ENCODE peak calls at places on chromosomes 13 and 19, in ten cellular contexts. Z, Y, F, M, O, C, X, V, A and H are unnamed samples. For H3K36me3, the result is how much of the 10 kb centered on the place peaks cover.

GRCh38 chr19:15101479-15102082 is 5.6 kb upstream of the SYDE1 start:
- DNase-seq in Z (no peak), Y (peak), F (peak), M (no peak), O (peak), C (no peak), X (peak), V (no peak), A (peak), H (no peak)

GRCh38 chr13:32445461-32445860 is 17.5 kb upstream of the N4BP2L1 start:
- DNase-seq in Z (no peak), Y (no peak), F (no peak), M (no peak), O (no peak), C (no peak), X (no peak), V (no peak), A (no peak), H (no peak)

GRCh38 chr13:42027286-42027685 is 21.2 kb upstream of the DGKH start:
- DNase-seq in Z (no peak), Y (no peak), F (no peak), M (no peak), O (no peak), C (no peak), X (no peak), V (no peak), A (no peak), H (no peak)

GRCh38 chr19:49017666-49018351 is 918 bp upstream of the LHB start:
- DNase-seq in Z (peak), Y (peak), F (peak), M (peak), O (peak), C (no peak), X (peak), V (peak), A (no peak), H (peak)

GRCh38 chr19:47026156-47026555 is 6.5 kb downstream of the NPAS1 start:
- DNase-seq in Z (no peak), Y (no peak), F (no peak), M (no peak), O (no peak), C (no peak), X (no peak), V (no peak), A (no peak), H (no peak)

GRCh38 chr13:98406475-98406874 is 170.4 kb downstream of the STK24 start:
- DNase-seq in Z (no peak), Y (no peak), F (no peak), M (no peak), O (no peak), C (no peak), X (no peak), V (no peak), A (no peak), H (no peak)

GRCh38 chr13:30526612-30527217 is 61.0 kb upstream of the HMGB1 start:
- DNase-seq in Z (peak), Y (no peak), F (peak), M (peak), O (no peak), C (no peak), X (peak), V (peak), A (no peak), H (no peak)

GRCh38 chr13:75693227-75693626 is 57.1 kb downstream of the LMO7 start:
- DNase-seq in Z (no peak), Y (no peak), F (no peak), M (no peak), O (no peak), C (no peak), X (no peak), V (no peak), A (no peak), H (no peak)

GRCh38 chr19:56832352-56832928 is 8.1 kb downstream of the PEG3 start:
- DNase-seq in Z (no peak), Y (no peak), F (no peak), M (no peak), O (no peak), C (no peak), X (no peak), V (no peak), A (no peak), H (no peak)

GRCh38 chr13:61350351-61350750 is 65.3 kb downstream of the PCDH20 start:
- DNase-seq in Z (no peak), Y (no peak), F (no peak), M (no peak), O (no peak), C (no peak), X (no peak), V (no peak), A (no peak), H (no peak)

GRCh38 chr19:20482721-20483120 is 82.9 kb downstream of the ZNF737 start:
- DNase-seq in Z (no peak), Y (no peak), F (no peak), M (no peak), O (no peak), C (no peak), X (peak), V (no peak), A (no peak), H (no peak)

GRCh38 chr13:72194531-72194930 is 327.5 kb upstream of the DACH1 start:
- DNase-seq in Z (no peak), Y (no peak), F (no peak), M (no peak), O (no peak), C (peak), X (no peak), V (no peak), A (no peak), H (no peak)

GRCh38 chr19:50500753-50501151 is 10.2 kb downstream of the JOSD2 start:
- DNase-seq in Z (peak), Y (no peak), F (no peak), M (peak), O (no peak), C (no peak), X (no peak), V (peak), A (no peak), H (no peak)

GRCh38 chr13:95677564-95678386 is 836 bp downstream of the DNAJC3 start:
- DNase-seq in Z (no peak), Y (peak), F (peak), M (no peak), O (no peak), C (no peak), X (peak), V (no peak), A (no peak), H (peak)

GRCh38 chr13:46401432-46401831 is 14.4 kb upstream of the RUBCNL start:
- DNase-seq in Z (no peak), Y (no peak), F (no peak), M (no peak), O (no peak), C (no peak), X (no peak), V (no peak), A (no peak), H (no peak)

GRCh38 chr13:46404732-46405097 is 17.7 kb upstream of the RUBCNL start:
- DNase-seq in Z (no peak), Y (no peak), F (no peak), M (no peak), O (no peak), C (no peak), X (no peak), V (no peak), A (no peak), H (no peak)

GRCh38 chr13:46402178-46402577 is 15.1 kb upstream of the RUBCNL start:
- DNase-seq in Z (no peak), Y (no peak), F (no peak), M (no peak), O (no peak), C (no peak), X (no peak), V (no peak), A (no peak), H (no peak)

GRCh38 chr13:46405457-46405856 is 18.4 kb upstream of the RUBCNL start:
- DNase-seq in Z (no peak), Y (no peak), F (no peak), M (no peak), O (no peak), C (no peak), X (no peak), V (no peak), A (no peak), H (no peak)

DNA sequence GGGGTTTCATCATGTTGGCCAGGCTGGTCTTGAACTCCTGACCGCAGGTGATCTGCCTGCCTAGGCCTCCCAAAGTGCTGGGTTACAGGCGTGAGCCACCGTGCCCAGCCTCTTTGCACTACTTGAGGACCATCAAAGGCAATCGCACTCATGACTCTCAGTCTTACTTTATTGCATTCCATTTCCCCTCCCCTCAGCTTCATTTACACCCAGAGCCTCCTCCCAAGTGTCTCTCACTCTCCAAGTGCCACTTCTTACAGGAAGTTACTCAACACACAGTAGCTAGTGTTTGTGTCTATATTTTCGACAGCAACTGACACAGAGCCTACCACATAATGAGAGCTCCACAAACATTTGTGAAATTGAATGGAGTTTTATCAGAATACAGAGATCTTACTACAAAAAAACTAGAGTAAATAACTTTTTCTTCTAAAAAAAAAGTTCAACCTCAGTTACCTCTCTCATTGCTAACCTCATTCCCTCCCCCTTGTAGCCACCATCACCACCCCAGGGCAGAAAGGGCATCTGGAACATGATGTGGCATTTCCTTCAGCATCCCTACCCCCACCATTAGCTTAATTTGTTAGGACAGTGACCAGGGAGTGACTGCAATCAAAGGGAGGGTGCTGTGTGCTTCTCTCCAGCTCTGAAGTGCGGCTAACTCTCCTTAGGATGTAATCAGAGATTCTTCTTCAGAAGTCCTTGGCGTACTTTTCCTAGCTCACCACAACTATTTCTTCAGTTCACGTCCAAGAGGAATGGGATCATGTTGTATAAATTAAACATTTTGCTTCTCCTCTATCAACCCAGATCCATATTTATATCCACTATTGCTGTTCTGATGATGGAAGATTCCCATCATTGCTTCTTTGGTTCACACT is 17.0 kb upstream of the RUBCNL start:
- DNase-seq in Z (no peak), Y (no peak), F (no peak), M (no peak), O (no peak), C (no peak), X (no peak), V (no peak), A (no peak), H (no peak)
- H3K4me3 ChIP-seq in Z (no peak), Y (no peak), F (no peak), M (no peak), O (no peak), C (no peak), X (no peak), V (no peak), A (no peak), H (no peak)

GRCh38 chr19:37348060-37348459 is 22.8 kb upstream of the ZNF527 start:
- DNase-seq in Z (no peak), Y (peak), F (no peak), M (no peak), O (no peak), C (no peak), X (no peak), V (no peak), A (no peak), H (no peak)

GRCh38 chr19:37346091-37346490 is 24.8 kb upstream of the ZNF527 start:
- DNase-seq in Z (no peak), Y (no peak), F (no peak), M (no peak), O (no peak), C (no peak), X (no peak), V (no peak), A (no peak), H (no peak)

GRCh38 chr19:37342753-37343152 is 28.1 kb upstream of the ZNF527 start:
- DNase-seq in Z (no peak), Y (peak), F (peak), M (no peak), O (no peak), C (no peak), X (no peak), V (no peak), A (no peak), H (no peak)
- H3K36me3 ChIP-seq in Z (under half), Y (under half), F (under half), M (half or more), O (half or more), C (under half), X (under half), V (under half), A (under half), H (under half)

GRCh38 chr13:97125810-97126738 is 96.1 kb upstream of the MBNL2 start:
- DNase-seq in Z (peak), Y (peak), F (peak), M (no peak), O (no peak), C (no peak), X (no peak), V (peak), A (no peak), H (peak)
- H3K4me3 ChIP-seq in Z (peak), Y (peak), F (no peak), M (no peak), O (no peak), C (no peak), X (no peak), V (peak), A (no peak), H (no peak)

GRCh38 chr19:52590728-52591127 is 20.6 kb downstream of the ZNF701 start:
- DNase-seq in Z (no peak), Y (no peak), F (no peak), M (no peak), O (no peak), C (no peak), X (peak), V (no peak), A (no peak), H (no peak)

GRCh38 chr19:52592301-52592700 is 22.2 kb downstream of the ZNF701 start:
- DNase-seq in Z (no peak), Y (peak), F (no peak), M (no peak), O (no peak), C (no peak), X (no peak), V (no peak), A (no peak), H (no peak)
- H3K36me3 ChIP-seq in Z (under half), Y (under half), F (under half), M (half or more), O (half or more), C (under half), X (under half), V (half or more), A (under half), H (under half)

GRCh38 chr19:3336680-3337523 is 29.5 kb upstream of the NFIC start:
- DNase-seq in Z (peak), Y (peak), F (peak), M (peak), O (peak), C (peak), X (no peak), V (peak), A (peak), H (peak)
- H3K4me3 ChIP-seq in Z (peak), Y (no peak), F (no peak), M (no peak), O (no peak), C (no peak), X (no peak), V (no peak), A (no peak), H (no peak)

GRCh38 chr19:31274964-31275319 is 74.3 kb downstream of the TSHZ3 start:
- DNase-seq in Z (no peak), Y (no peak), F (no peak), M (no peak), O (no peak), C (no peak), X (no peak), V (no peak), A (no peak), H (no peak)
- H3K36me3 ChIP-seq in Z (under half), Y (under half), F (under half), M (under half), O (under half), C (under half), X (under half), V (under half), A (under half), H (under half)

GRCh38 chr19:17346109-17346671 is 8.8 kb downstream of the GTPBP3 start:
- DNase-seq in Z (peak), Y (peak), F (peak), M (peak), O (peak), C (peak), X (peak), V (peak), A (peak), H (peak)

GRCh38 chr19:17347361-17347760 is 10.0 kb downstream of the GTPBP3 start:
- DNase-seq in Z (peak), Y (peak), F (peak), M (no peak), O (no peak), C (no peak), X (no peak), V (no peak), A (no peak), H (peak)

GRCh38 chr19:17347877-17348276 is 10.5 kb downstream of the GTPBP3 start:
- DNase-seq in Z (no peak), Y (no peak), F (no peak), M (no peak), O (no peak), C (no peak), X (no peak), V (no peak), A (no peak), H (no peak)

GRCh38 chr19:17351815-17352435 is 14.6 kb downstream of the GTPBP3 start:
- DNase-seq in Z (no peak), Y (no peak), F (no peak), M (no peak), O (no peak), C (no peak), X (no peak), V (no peak), A (no peak), H (no peak)

DNA sequence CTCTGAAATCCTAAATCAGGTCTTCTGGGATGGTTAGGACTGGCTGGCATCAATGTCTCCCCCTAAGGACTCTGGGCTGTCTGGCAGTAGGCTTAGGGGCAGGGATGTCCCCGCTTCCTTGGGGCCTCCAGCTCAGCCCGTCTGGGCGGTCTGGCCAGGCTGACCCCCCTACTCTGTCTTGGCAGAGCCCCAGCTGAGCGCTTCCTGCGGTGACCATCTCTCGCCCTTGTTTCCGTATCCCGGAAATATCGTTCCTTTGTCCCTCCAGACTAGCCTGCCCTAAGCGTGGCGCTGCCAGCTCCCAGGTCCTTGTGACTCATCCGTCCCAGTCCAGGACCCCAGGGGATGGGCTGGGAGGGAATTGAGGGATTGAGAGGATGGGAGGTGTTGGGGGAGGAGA is 11.3 kb downstream of the GTPBP3 start:
- DNase-seq in Z (peak), Y (peak), F (peak), M (peak), O (no peak), C (no peak), X (peak), V (peak), A (peak), H (peak)
- H3K4me3 ChIP-seq in Z (no peak), Y (peak), F (no peak), M (no peak), O (no peak), C (no peak), X (peak), V (no peak), A (no peak), H (no peak)

DNA sequence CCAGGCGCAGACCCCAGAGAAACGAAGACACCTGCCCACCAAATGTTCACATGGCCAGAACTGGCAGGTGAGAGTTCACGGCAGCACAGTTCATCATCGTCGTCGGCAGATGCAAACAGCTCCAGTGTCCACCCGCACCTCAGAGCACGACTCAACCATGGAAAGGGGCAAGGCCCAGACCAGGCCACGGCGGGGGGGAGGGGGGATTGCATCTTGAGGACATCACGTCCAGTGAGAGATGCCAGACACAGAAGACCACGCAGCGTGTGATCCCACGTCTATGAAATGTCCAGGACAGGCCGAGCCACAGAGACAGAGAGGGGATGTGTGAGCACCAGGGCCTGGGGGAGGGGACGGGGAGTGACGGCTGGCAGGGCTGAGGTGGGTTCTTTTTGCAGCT is 7.3 kb downstream of the RNF126 start:
- DNase-seq in Z (no peak), Y (no peak), F (no peak), M (peak), O (no peak), C (no peak), X (no peak), V (no peak), A (no peak), H (no peak)
- H3K36me3 ChIP-seq in Z (under half), Y (under half), F (under half), M (under half), O (half or more), C (under half), X (under half), V (under half), A (under half), H (under half)

DNA sequence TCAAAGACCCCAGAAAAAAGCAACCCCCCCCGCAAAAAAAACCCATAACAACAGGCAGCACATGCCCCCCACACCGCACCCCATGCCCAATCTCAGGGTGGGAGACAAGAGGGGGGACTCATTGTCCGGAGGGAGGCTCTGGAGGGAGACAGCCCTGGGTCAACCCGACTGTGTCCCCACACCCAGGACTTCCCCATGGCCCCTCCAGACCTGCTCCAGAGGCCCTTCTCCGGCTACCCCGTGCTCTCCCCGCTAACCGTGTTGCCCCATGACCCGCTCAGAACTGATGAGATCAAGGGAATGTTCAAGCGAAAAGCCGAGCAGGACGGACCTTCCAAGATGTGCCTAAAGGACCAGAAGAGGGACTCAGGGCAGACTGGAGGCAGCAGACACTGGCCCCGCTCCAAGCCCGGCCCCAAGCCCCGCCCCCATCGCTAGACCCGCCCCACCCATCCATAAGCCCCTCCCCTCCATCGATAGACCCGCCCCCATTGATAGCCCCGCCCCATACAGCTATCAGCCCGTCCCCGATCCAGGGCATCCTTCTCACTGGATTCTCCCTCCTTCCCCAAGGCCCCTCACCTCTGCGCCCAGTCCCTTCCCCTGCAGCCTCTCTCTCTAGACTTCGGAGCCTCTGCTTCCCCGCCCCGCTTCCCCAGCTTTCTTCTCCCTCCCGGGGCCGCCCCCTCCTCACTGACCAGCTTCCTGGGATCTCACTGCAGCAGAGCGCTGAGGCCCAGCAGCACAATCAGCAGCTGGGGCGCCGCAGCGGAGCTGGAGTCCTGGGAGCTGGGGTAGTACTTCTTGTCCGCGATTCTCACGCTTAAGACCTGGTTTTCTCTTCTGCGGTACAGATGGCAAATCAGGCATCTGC is 2.2 kb downstream of the BST2 start:
- DNase-seq in Z (peak), Y (peak), F (peak), M (peak), O (no peak), C (no peak), X (peak), V (no peak), A (no peak), H (no peak)
- H3K4me3 ChIP-seq in Z (peak), Y (no peak), F (peak), M (peak), O (peak), C (peak), X (peak), V (peak), A (peak), H (no peak)

DNA sequence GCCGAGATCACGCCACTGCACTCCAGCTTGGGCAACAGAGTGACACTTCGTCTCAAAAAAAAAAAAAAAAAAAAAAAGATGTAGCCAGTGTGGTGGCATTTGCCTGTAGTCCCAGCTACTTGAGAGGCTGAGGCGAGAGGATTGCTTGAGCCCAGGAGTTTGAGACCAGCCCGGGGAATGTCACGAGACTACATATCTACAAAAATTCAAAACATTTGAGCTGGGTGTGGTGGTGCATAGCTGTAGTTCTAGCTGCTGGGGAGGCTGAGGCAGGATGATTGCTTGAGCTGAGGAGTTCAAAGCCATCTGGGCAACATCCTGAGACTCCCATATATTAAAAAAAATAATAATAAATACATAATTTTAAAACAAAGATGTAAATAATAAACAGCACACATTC is 46.5 kb downstream of the SMARCA4 start:
- DNase-seq in Z (no peak), Y (no peak), F (no peak), M (no peak), O (no peak), C (no peak), X (no peak), V (no peak), A (no peak), H (no peak)
- H3K36me3 ChIP-seq in Z (half or more), Y (under half), F (under half), M (half or more), O (half or more), C (under half), X (half or more), V (half or more), A (under half), H (half or more)